ENCODE peak calls at places on chromosomes 16 and 17, in four cellular contexts. F, S, P and Q are unnamed samples.
A peak's percentile ranks its signal among the peaks of the same experiment; 100 is the strongest.

GRCh38 chr17:82105417-82105881 is 7.4 kb upstream of the FASN start:
- DNase-seq in F (no peak), P (no peak), S (no peak), Q (no peak)

GRCh38 chr16:64012166-64012565 is 1109.7 kb downstream of the CDH11 start:
- DNase-seq in F (no peak), S (no peak), P (no peak), Q (no peak)

GRCh38 chr17:42274273-42274542 is 2.0 kb downstream of the STAT5B start:
- DNase-seq in P (no peak), F (no peak), S (no peak), Q (no peak)

GRCh38 chr16:27334192-27334764 is 20.5 kb downstream of the IL4R start:
- DNase-seq in S (no peak), F (no peak), P (no peak), Q (no peak)

GRCh38 chr17:79685121-79685520 is 45.6 kb upstream of the ENPP7 start:
- DNase-seq in S (no peak), P (no peak), F (no peak), Q (no peak)

GRCh38 chr16:85234310-85235235 is 122.3 kb upstream of the CIBAR2 start:
- DNase-seq in F (no peak), S (peak; percentile 98), P (peak; percentile 70), Q (peak; percentile 78)

GRCh38 chr16:69463876-69464275 is 39.5 kb downstream of the CYB5B start:
- DNase-seq in S (no peak), F (no peak), P (no peak), Q (no peak)

GRCh38 chr17:3582921-3583320 is 25.3 kb upstream of the TRPV3 start:
- DNase-seq in F (no peak), P (no peak), S (no peak), Q (no peak)

GRCh38 chr16:2427526-2427925 is 1.7 kb upstream of the CCNF start:
- DNase-seq in S (no peak), P (no peak), F (no peak), Q (no peak)

GRCh38 chr17:78933025-78933958 is 8.1 kb upstream of the TIMP2 start:
- DNase-seq in S (no peak), F (peak; percentile 45), P (peak; percentile 93), Q (peak; percentile 37)

GRCh38 chr16:4991754-4992153 is 33.6 kb downstream of the SEC14L5 start:
- DNase-seq in P (no peak), F (no peak), S (no peak), Q (no peak)

GRCh38 chr16:1458977-1459341 is 14.6 kb upstream of the CCDC154 start:
- DNase-seq in P (no peak), S (no peak), F (no peak), Q (no peak)

GRCh38 chr17:78434455-78435329 is 56.2 kb downstream of the PGS1 start:
- DNase-seq in F (no peak), S (no peak), P (no peak), Q (no peak)

GRCh38 chr17:3385869-3386816 is at the start of gene OR3A2:
- DNase-seq in P (no peak), S (no peak), F (no peak), Q (no peak)

GRCh38 chr16:1434644-1435592 is 4.0 kb downstream of the PERCC1 start:
- DNase-seq in S (no peak), F (no peak), P (no peak), Q (no peak)

GRCh38 chr16:69522041-69522578 is 43.7 kb upstream of the NFAT5 start:
- DNase-seq in P (no peak), F (no peak), S (no peak), Q (no peak)

GRCh38 chr16:61681124-61681523 is 355.1 kb downstream of the CDH8 start:
- DNase-seq in S (no peak), F (no peak), P (no peak), Q (no peak)

GRCh38 chr17:20999841-21000532 is 42.8 kb downstream of the USP22 start:
- DNase-seq in P (no peak), F (no peak), S (no peak), Q (no peak)

GRCh38 chr17:20996724-20997615 is 45.8 kb downstream of the USP22 start:
- DNase-seq in P (no peak), S (no peak), F (no peak), Q (no peak)

GRCh38 chr17:20998571-20999043 is 44.2 kb downstream of the USP22 start:
- DNase-seq in P (no peak), S (no peak), F (no peak), Q (no peak)

GRCh38 chr17:20997711-20998570 is 44.9 kb downstream of the USP22 start:
- DNase-seq in P (no peak), F (no peak), S (no peak), Q (no peak)

DNA sequence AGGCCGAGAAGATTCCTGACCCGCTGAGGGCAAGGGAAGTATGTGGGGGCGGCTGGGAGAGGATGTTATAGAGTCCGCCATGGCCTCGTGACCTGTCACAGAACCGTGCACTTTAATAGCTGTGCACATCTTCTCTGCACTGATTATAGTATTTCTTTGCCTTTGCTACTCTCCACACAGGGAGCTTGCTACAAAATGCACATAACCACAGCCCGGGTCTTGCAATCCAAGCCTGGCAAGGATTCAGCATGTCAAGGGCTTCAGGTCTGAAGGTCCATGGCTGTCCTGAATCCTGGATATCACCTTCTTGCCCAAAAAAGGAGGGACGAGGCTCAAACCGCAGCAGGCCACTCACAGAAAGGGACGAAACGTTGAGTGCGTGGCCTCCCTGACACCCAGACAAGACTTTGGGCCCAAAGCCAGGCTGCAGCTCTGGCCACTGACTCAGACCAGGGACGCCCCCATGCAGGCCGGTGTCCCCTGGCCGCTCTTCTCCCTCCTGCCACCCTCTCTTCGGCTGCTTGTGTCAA is 43.7 kb downstream of the USP22 start:
- DNase-seq in S (no peak), P (no peak), F (no peak), Q (no peak)
- TF ChIP-seq FOXK2 in S (no peak), P (no peak), F (no peak), Q (no peak)

GRCh38 chr17:27870345-27870744 is 22.8 kb downstream of the LYRM9 start:
- DNase-seq in F (no peak), S (no peak), P (no peak), Q (no peak)
- TF ChIP-seq BHLHE40 in F (no peak), S (no peak), P (no peak), Q (no peak)

DNA sequence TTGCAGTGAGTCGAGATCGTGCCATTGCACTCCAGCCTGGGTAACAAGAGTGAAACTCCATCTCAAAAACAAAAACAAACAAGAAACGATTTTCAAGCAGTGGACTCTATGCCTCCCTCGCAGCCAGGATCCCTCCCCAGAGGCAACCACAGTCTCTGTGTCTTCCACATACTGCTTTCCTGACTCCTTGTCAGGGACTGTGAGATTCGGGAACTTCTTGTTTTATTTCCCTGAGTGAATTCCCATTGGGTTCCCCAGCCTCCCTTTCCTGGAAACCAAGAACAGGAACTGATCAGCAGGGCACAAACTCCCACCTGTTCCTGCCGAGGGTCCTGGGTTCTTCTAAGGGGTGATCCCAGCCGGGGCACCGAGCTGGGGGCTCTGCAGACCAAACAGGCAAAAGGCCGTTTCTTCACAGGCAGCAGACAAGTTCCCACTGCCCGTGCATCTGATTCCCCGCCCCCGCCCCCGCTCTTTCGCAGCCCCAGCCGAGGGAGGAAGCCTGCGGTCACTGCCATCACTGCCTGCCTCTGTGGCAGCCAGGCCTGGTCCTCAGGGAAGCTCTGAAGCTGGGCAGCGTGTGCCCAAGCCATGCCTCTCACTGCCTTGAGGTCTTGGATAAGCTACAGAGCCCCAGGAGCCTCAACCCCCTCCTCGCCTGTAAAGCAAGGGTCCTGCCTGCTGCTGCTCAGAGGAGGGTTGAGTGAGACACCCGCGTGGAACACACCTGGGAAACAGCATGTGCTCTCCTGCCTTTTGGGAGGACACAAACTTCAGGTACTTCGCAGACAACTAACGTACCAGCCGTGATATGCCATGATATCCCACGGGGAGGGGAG is 5.5 kb upstream of the PIEZO1 start:
- DNase-seq in S (peak; percentile 71), F (no peak), P (no peak), Q (no peak)
- TF ChIP-seq FOXK2 in S (no peak), F (no peak), P (no peak), Q (no peak)

GRCh38 chr16:53884748-53885147 is 180.8 kb downstream of the FTO start:
- DNase-seq in F (no peak), S (no peak), P (no peak), Q (no peak)

GRCh38 chr16:53878216-53878615 is 174.3 kb downstream of the FTO start:
- DNase-seq in F (no peak), S (no peak), P (no peak), Q (no peak)

GRCh38 chr16:53882310-53882709 is 178.4 kb downstream of the FTO start:
- DNase-seq in S (no peak), P (no peak), F (no peak), Q (no peak)

GRCh38 chr16:53876811-53877210 is 172.9 kb downstream of the FTO start:
- DNase-seq in F (no peak), S (no peak), P (no peak), Q (no peak)

GRCh38 chr16:53881371-53881770 is 177.4 kb downstream of the FTO start:
- DNase-seq in S (no peak), F (no peak), P (peak; percentile 87), Q (no peak)
- TF ChIP-seq BHLHE40 in S (no peak), F (no peak), P (no peak), Q (no peak)

GRCh38 chr17:37824534-37825485 is 80.0 kb upstream of the HNF1B start:
- DNase-seq in S (no peak), F (no peak), P (peak; percentile 62), Q (no peak)
- TF ChIP-seq FOXK2 in S (no peak), F (no peak), P (no peak), Q (no peak)